ENCODE peak calls at places on chromosomes 4 and X, in six cellular contexts. J is retina; M is CD4-positive, alpha-beta T cell; I is H4; Z is activated B cell treated with CpG ODN at 0.5 μM for 24 hours; O is NCI-H748 treated with DMSO at 0.1 percent for 48 hours. A is an unnamed sample.

GRCh38 chrX:21932277-21932996 is 8.1 kb upstream of the SMS start:
- DNase-seq in J (no peak), M (no peak), O (no peak), Z (no peak), I (peak; percentile 67), A (no peak)

GRCh38 chr4:169307581-169307980 is 36.8 kb upstream of the SH3RF1 start:
- DNase-seq in J (no peak), M (no peak), O (peak; percentile 43), Z (no peak), I (no peak), A (no peak)

GRCh38 chr4:137692205-137692604 is 159.9 kb upstream of the PCDH18 start:
- DNase-seq in O (no peak), Z (no peak), I (no peak), M (no peak), J (no peak), A (no peak)

GRCh38 chr4:10738826-10739489 is 54.4 kb upstream of the CLNK start:
- DNase-seq in O (no peak), M (no peak), I (peak; percentile 86), Z (no peak), J (no peak), A (no peak)

GRCh38 chrX:53440631-53441517 is 6.7 kb upstream of the HSD17B10 start:
- DNase-seq in O (no peak), Z (no peak), M (no peak), J (peak; percentile 38), I (peak; percentile 18), A (no peak)

GRCh38 chr4:106208481-106209460 is 107.2 kb downstream of the TBCK start:
- DNase-seq in J (no peak), Z (no peak), M (no peak), I (no peak), O (no peak), A (no peak)

GRCh38 chrX:100643943-100644587 is at the start of gene SRPX2:
- DNase-seq in I (peak; percentile 89), Z (no peak), J (no peak), M (no peak), O (no peak), A (no peak)

GRCh38 chr4:6446538-6447451 is 25.6 kb downstream of the PPP2R2C start:
- DNase-seq in M (no peak), O (no peak), J (peak; percentile 54), I (no peak), Z (no peak), A (no peak)

GRCh38 chr4:128322311-128322710 is 34.7 kb upstream of the PGRMC2 start:
- DNase-seq in O (no peak), J (no peak), I (no peak), M (no peak), Z (no peak), A (no peak)

GRCh38 chrX:12973561-12974216 is 1.2 kb upstream of the TMSB4X start:
- DNase-seq in O (no peak), I (no peak), J (peak; percentile 31), M (peak; percentile 42), Z (no peak), A (peak; percentile 56)

GRCh38 chr4:123361195-123361861 is 35.3 kb upstream of the SPRY1 start:
- DNase-seq in J (no peak), Z (no peak), I (peak; percentile 35), O (no peak), M (no peak), A (no peak)

GRCh38 chrX:374566-374965 is 12.1 kb downstream of the PPP2R3B start:
- DNase-seq in Z (no peak), O (no peak), J (peak; percentile 44), M (no peak), I (no peak), A (no peak)

GRCh38 chrX:155211208-155211607 is 5.1 kb upstream of the VBP1 start:
- DNase-seq in J (no peak), I (no peak), Z (no peak), O (no peak), M (no peak), A (no peak)

GRCh38 chr4:2511645-2512131 is 24.8 kb upstream of the FAM193A start:
- DNase-seq in Z (no peak), I (no peak), O (no peak), M (no peak), J (no peak), A (no peak)

GRCh38 chrX:16788477-16788876 is 2.2 kb downstream of the TXLNG start:
- DNase-seq in M (no peak), O (no peak), I (no peak), J (no peak), Z (no peak), A (no peak)

GRCh38 chrX:2691543-2692220 is 587 bp downstream of the CD99 start:
- DNase-seq in Z (no peak), O (no peak), J (no peak), M (no peak), I (no peak), A (no peak)

GRCh38 chr4:41092128-41092527 is 122.2 kb downstream of the APBB2 start:
- DNase-seq in O (no peak), J (no peak), I (no peak), M (no peak), Z (no peak), A (no peak)

GRCh38 chr4:74055498-74055897 is 17.0 kb upstream of the CXCL3 start:
- DNase-seq in I (no peak), O (no peak), Z (no peak), J (no peak), M (no peak), A (no peak)

GRCh38 chr4:55612341-55612740 is 20.3 kb upstream of the PDCL2 start:
- DNase-seq in Z (no peak), O (no peak), J (no peak), M (no peak), I (no peak), A (no peak)

GRCh38 chr4:25621027-25621930 is 34.4 kb upstream of the SLC34A2 start:
- DNase-seq in J (peak; percentile 73), I (no peak), O (no peak), Z (no peak), M (no peak), A (no peak)

GRCh38 chr4:24495388-24495787 is 89.0 kb downstream of the DHX15 start:
- DNase-seq in Z (no peak), O (no peak), M (no peak), I (no peak), J (no peak), A (no peak)

GRCh38 chr4:186554485-186554884 is 882 bp downstream of the MTNR1A start:
- DNase-seq in I (no peak), M (no peak), O (peak; percentile 24), J (peak; percentile 77), Z (no peak), A (no peak)

GRCh38 chr4:6999172-7000086 is 43.7 kb upstream of the TADA2B start:
- DNase-seq in Z (no peak), J (no peak), I (no peak), O (no peak), M (no peak), A (no peak)

GRCh38 chr4:118741456-118741855 is 56.3 kb downstream of the METTL14 start:
- DNase-seq in J (no peak), O (no peak), I (no peak), M (no peak), Z (no peak), A (no peak)

GRCh38 chr4:88012652-88013051 is 5.2 kb downstream of the PKD2 start:
- DNase-seq in Z (no peak), J (no peak), O (no peak), I (peak; percentile 43), M (no peak), A (no peak)

GRCh38 chrX:134646170-134646569 is 12.1 kb downstream of the PLAC1 start:
- DNase-seq in Z (no peak), O (no peak), J (no peak), M (no peak), I (no peak), A (no peak)

GRCh38 chr4:168612435-168613139 is 115.7 kb downstream of the PALLD start:
- DNase-seq in J (no peak), I (no peak), M (no peak), O (no peak), Z (no peak), A (no peak)

GRCh38 chr4:73919691-73920090 is 50.5 kb downstream of the CXCL1 start:
- DNase-seq in J (no peak), M (no peak), O (no peak), Z (no peak), I (no peak), A (no peak)

GRCh38 chr4:3451956-3452355 is 10.2 kb downstream of the HGFAC start:
- DNase-seq in I (no peak), Z (no peak), O (no peak), M (no peak), J (no peak), A (no peak)

GRCh38 chr4:42399393-42399792 is 2.1 kb downstream of the SHISA3 start:
- DNase-seq in Z (no peak), J (no peak), M (no peak), O (no peak), I (no peak), A (no peak)

GRCh38 chr4:147360301-147360700 is 120.6 kb upstream of the EDNRA start:
- DNase-seq in I (peak; percentile 51), J (no peak), O (no peak), Z (no peak), M (no peak), A (no peak)

GRCh38 chrX:67780694-67781109 is 236.9 kb downstream of the AR start:
- DNase-seq in O (no peak), M (no peak), I (peak; percentile 98), J (no peak), Z (no peak), A (no peak)

GRCh38 chr4:76955187-76955586 is 5.6 kb downstream of the SEPTIN11 start:
- DNase-seq in I (no peak), Z (no peak), M (no peak), O (no peak), J (no peak), A (no peak)

GRCh38 chr4:101197350-101197749 is 150.0 kb downstream of the PPP3CA start:
- DNase-seq in Z (no peak), O (peak; percentile 28), I (no peak), M (no peak), J (no peak), A (no peak)

GRCh38 chr4:38132140-38132673 is 172.0 kb downstream of the PTTG2 start:
- DNase-seq in J (peak; percentile 65), Z (no peak), O (no peak), I (peak; percentile 99), M (peak; percentile 52), A (peak; percentile 35)

GRCh38 chrX:72306851-72307645 is 1.3 kb upstream of the CITED1 start:
- DNase-seq in I (peak; percentile 50), M (no peak), J (peak; percentile 92), O (no peak), Z (peak; percentile 21), A (peak; percentile 22)

GRCh38 chr4:174561556-174561955 is 39.3 kb upstream of the HPGD start:
- DNase-seq in I (no peak), Z (no peak), J (no peak), O (no peak), M (no peak), A (no peak)

GRCh38 chrX:10900585-10901289 is 210.4 kb upstream of the HCCS start:
- DNase-seq in J (no peak), O (no peak), Z (no peak), M (no peak), I (no peak), A (no peak)

A was measured in naive thymus-derived CD8-positive, alpha-beta T cell.